ENCODE peak calls at places on chromosomes 5 and 9, in six cellular contexts. One of them, this sample, is unnamed.

GRCh38 chr5:90740244-90740799 is 181.7 kb downstream of the ADGRV1 start:
- DNase-seq in GM23338: peak
- DNase-seq in transverse colon: no peak
- DNase-seq in colonic mucosa: no peak
- DNase-seq in A549: no peak
- DNase-seq in esophagus squamous epithelium: no peak
- DNase-seq in this sample: no peak

GRCh38 chr9:98369896-98370295 is 114.4 kb upstream of the TBC1D2 start:
- DNase-seq in transverse colon: no peak
- DNase-seq in GM23338: no peak
- DNase-seq in esophagus squamous epithelium: no peak
- DNase-seq in colonic mucosa: no peak
- DNase-seq in A549: no peak
- DNase-seq in this sample: no peak

GRCh38 chr5:73673161-73673591 is 47.2 kb downstream of the ARHGEF28 start:
- DNase-seq in colonic mucosa: no peak
- DNase-seq in esophagus squamous epithelium: no peak
- DNase-seq in A549: peak
- DNase-seq in GM23338: no peak
- DNase-seq in transverse colon: no peak
- DNase-seq in this sample: no peak

GRCh38 chr5:1316588-1316902 is 21.7 kb upstream of the TERT start:
- DNase-seq in GM23338: no peak
- DNase-seq in A549: no peak
- DNase-seq in colonic mucosa: no peak
- DNase-seq in transverse colon: no peak
- DNase-seq in esophagus squamous epithelium: no peak
- DNase-seq in this sample: no peak

GRCh38 chr5:66843065-66843464 is 246.9 kb downstream of the MAST4 start:
- DNase-seq in transverse colon: no peak
- DNase-seq in A549: no peak
- DNase-seq in GM23338: no peak
- DNase-seq in colonic mucosa: no peak
- DNase-seq in esophagus squamous epithelium: no peak
- DNase-seq in this sample: no peak

GRCh38 chr5:75611324-75612210 is at the start of gene ANKDD1B:
- DNase-seq in GM23338: peak
- DNase-seq in esophagus squamous epithelium: no peak
- DNase-seq in A549: peak
- DNase-seq in transverse colon: peak
- DNase-seq in colonic mucosa: peak
- DNase-seq in this sample: peak

GRCh38 chr5:20113031-20113685 is 125.2 kb upstream of the CDH18 start:
- DNase-seq in esophagus squamous epithelium: no peak
- DNase-seq in GM23338: no peak
- DNase-seq in A549: no peak
- DNase-seq in colonic mucosa: no peak
- DNase-seq in transverse colon: no peak
- DNase-seq in this sample: no peak

GRCh38 chr5:166672431-166672830 is 1619.0 kb upstream of the WWC1 start:
- DNase-seq in esophagus squamous epithelium: no peak
- DNase-seq in GM23338: no peak
- DNase-seq in transverse colon: no peak
- DNase-seq in A549: no peak
- DNase-seq in colonic mucosa: no peak
- DNase-seq in this sample: no peak

GRCh38 chr5:37189355-37189754 is 59.8 kb downstream of the CPLANE1 start:
- DNase-seq in esophagus squamous epithelium: no peak
- DNase-seq in GM23338: no peak
- DNase-seq in colonic mucosa: no peak
- DNase-seq in A549: no peak
- DNase-seq in transverse colon: no peak
- DNase-seq in this sample: no peak

GRCh38 chr5:43775000-43775399 is 172.0 kb downstream of the NNT start:
- DNase-seq in transverse colon: no peak
- DNase-seq in colonic mucosa: no peak
- DNase-seq in A549: no peak
- DNase-seq in GM23338: no peak
- DNase-seq in esophagus squamous epithelium: no peak
- DNase-seq in this sample: no peak

GRCh38 chr5:43771611-43772031 is 168.6 kb downstream of the NNT start:
- DNase-seq in esophagus squamous epithelium: no peak
- DNase-seq in colonic mucosa: no peak
- DNase-seq in A549: no peak
- DNase-seq in transverse colon: no peak
- DNase-seq in GM23338: no peak
- DNase-seq in this sample: no peak

GRCh38 chr5:43772601-43773031 is 169.6 kb downstream of the NNT start:
- DNase-seq in A549: peak
- DNase-seq in esophagus squamous epithelium: no peak
- DNase-seq in transverse colon: no peak
- DNase-seq in colonic mucosa: no peak
- DNase-seq in GM23338: no peak
- DNase-seq in this sample: no peak

GRCh38 chr5:43769576-43770352 is 166.8 kb downstream of the NNT start:
- DNase-seq in transverse colon: no peak
- DNase-seq in GM23338: no peak
- DNase-seq in A549: peak
- DNase-seq in colonic mucosa: no peak
- DNase-seq in esophagus squamous epithelium: no peak
- DNase-seq in this sample: peak

DNA sequence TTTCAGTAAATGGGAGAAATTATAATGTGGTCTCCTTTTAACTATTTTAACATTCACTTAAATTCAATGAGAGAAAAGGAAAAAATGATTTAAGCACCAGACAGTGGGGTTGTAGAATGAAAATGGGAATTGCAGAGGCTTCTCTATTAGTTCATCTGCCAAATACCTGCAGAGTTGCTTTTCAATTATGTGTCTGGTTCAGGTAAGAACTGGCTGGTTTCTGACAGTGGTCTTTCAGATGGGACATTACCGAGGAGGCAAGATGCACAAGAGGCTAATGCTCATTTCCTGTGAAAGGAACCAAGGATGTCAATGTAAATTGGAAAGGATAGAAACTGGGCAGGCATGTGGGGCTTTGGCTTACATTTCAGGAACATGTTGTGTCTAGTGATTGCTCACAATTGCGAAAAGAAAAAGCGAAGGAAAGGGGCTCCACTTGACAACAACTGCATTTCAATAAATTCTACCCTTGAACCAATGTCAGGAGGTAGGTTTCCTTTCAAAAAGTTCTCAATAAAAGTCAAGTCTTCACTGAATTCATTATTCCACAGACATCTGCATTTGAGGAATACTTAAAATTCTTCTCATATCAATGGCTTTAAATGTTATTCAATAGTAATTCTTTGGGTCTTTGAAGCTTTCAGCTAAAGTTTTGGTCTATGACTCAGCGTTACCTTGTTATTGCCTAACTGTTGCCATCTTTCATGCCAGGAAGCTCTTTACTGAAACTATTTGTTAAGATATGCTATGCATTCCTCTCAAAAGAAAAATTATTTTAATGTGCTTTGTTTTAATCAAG is 170.3 kb downstream of the NNT start:
- DNase-seq in GM23338: peak
- DNase-seq in colonic mucosa: no peak
- DNase-seq in esophagus squamous epithelium: no peak
- DNase-seq in transverse colon: no peak
- DNase-seq in A549: peak
- DNase-seq in this sample: no peak
- H3K27ac ChIP-seq in GM23338: peak
- H3K27ac ChIP-seq in colonic mucosa: no peak
- H3K27ac ChIP-seq in esophagus squamous epithelium: no peak
- H3K27ac ChIP-seq in transverse colon: no peak
- H3K27ac ChIP-seq in A549: peak
- H3K27ac ChIP-seq in this sample: no peak

GRCh38 chr5:134423376-134423775 is 11.7 kb upstream of the CDKN2AIPNL start:
- DNase-seq in colonic mucosa: no peak
- DNase-seq in transverse colon: no peak
- DNase-seq in A549: no peak
- DNase-seq in esophagus squamous epithelium: no peak
- DNase-seq in GM23338: no peak
- DNase-seq in this sample: no peak

GRCh38 chr5:134427540-134428041 is 15.9 kb upstream of the CDKN2AIPNL start:
- DNase-seq in esophagus squamous epithelium: no peak
- DNase-seq in GM23338: peak
- DNase-seq in A549: no peak
- DNase-seq in transverse colon: no peak
- DNase-seq in colonic mucosa: no peak
- DNase-seq in this sample: no peak

GRCh38 chr5:134430001-134430569 is 18.4 kb upstream of the CDKN2AIPNL start:
- DNase-seq in colonic mucosa: no peak
- DNase-seq in transverse colon: no peak
- DNase-seq in A549: no peak
- DNase-seq in GM23338: peak
- DNase-seq in esophagus squamous epithelium: no peak
- DNase-seq in this sample: no peak

GRCh38 chr5:134422791-134423365 is 11.2 kb upstream of the CDKN2AIPNL start:
- DNase-seq in GM23338: no peak
- DNase-seq in colonic mucosa: no peak
- DNase-seq in A549: no peak
- DNase-seq in transverse colon: no peak
- DNase-seq in esophagus squamous epithelium: no peak
- DNase-seq in this sample: no peak

GRCh38 chr5:134426362-134426761 is 14.7 kb upstream of the CDKN2AIPNL start:
- DNase-seq in A549: no peak
- DNase-seq in esophagus squamous epithelium: no peak
- DNase-seq in colonic mucosa: no peak
- DNase-seq in GM23338: no peak
- DNase-seq in transverse colon: no peak
- DNase-seq in this sample: no peak
- TF ChIP-seq CTCF in A549: no peak
- TF ChIP-seq CTCF in esophagus squamous epithelium: no peak
- TF ChIP-seq CTCF in colonic mucosa: no peak
- TF ChIP-seq CTCF in GM23338: no peak
- TF ChIP-seq CTCF in transverse colon: no peak
- TF ChIP-seq CTCF in this sample: no peak

GRCh38 chr5:157561105-157561504 is 14.5 kb downstream of the ADAM19 start:
- DNase-seq in A549: no peak
- DNase-seq in esophagus squamous epithelium: no peak
- DNase-seq in colonic mucosa: no peak
- DNase-seq in transverse colon: no peak
- DNase-seq in GM23338: no peak
- DNase-seq in this sample: no peak

GRCh38 chr5:157564149-157564711 is 11.3 kb downstream of the ADAM19 start:
- DNase-seq in transverse colon: no peak
- DNase-seq in A549: no peak
- DNase-seq in colonic mucosa: no peak
- DNase-seq in esophagus squamous epithelium: no peak
- DNase-seq in GM23338: no peak
- DNase-seq in this sample: no peak

GRCh38 chr5:157562111-157562581 is 13.4 kb downstream of the ADAM19 start:
- DNase-seq in GM23338: peak
- DNase-seq in esophagus squamous epithelium: no peak
- DNase-seq in transverse colon: no peak
- DNase-seq in A549: no peak
- DNase-seq in colonic mucosa: no peak
- DNase-seq in this sample: no peak

GRCh38 chr5:157560560-157560959 is 15.0 kb downstream of the ADAM19 start:
- DNase-seq in GM23338: no peak
- DNase-seq in A549: no peak
- DNase-seq in esophagus squamous epithelium: no peak
- DNase-seq in transverse colon: no peak
- DNase-seq in colonic mucosa: no peak
- DNase-seq in this sample: no peak

DNA sequence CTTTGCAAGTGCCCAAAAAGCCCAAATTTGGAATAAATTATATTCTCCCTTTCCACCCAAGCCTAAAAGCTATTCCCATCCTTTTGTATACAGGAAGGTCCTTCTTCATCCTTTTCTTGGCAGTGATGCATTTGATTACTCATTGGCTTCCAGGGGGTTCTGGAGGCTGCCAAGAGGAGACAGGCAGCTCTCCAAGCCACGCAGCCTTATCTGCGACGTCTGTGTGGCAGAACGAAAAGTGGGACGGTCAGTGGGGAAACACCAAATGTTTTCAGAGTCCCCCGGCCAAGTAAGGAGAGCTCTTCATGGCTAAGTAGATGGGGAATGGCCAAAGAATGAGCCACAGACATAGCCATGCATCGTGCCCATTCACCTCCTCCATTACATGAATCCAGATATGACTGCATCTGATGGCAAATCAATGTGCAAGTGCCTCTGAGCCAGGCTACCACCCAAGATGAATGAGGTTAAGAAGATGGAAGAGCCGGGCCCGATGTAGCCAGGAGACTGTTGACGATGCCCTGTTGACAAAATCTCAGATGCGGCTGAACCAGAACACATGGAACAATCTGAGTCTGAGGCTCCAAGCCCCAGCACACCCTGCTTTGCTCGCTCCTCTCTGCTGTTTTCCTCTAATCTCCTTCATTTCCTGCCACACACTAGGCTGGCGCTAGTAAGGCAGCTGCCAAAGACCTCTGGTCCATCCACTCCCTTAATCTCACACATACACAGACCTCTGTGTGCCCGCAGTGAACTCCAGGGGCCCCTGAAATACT is 12.0 kb downstream of the ADAM19 start:
- DNase-seq in transverse colon: no peak
- DNase-seq in esophagus squamous epithelium: no peak
- DNase-seq in colonic mucosa: no peak
- DNase-seq in A549: no peak
- DNase-seq in GM23338: no peak
- DNase-seq in this sample: peak
- H3K27ac ChIP-seq in transverse colon: peak
- H3K27ac ChIP-seq in esophagus squamous epithelium: peak
- H3K27ac ChIP-seq in colonic mucosa: peak
- H3K27ac ChIP-seq in A549: no peak
- H3K27ac ChIP-seq in GM23338: no peak
- H3K27ac ChIP-seq in this sample: no peak

GRCh38 chr9:131037336-131038255 is 28.6 kb downstream of the LAMC3 start:
- DNase-seq in A549: no peak
- DNase-seq in GM23338: no peak
- DNase-seq in colonic mucosa: no peak
- DNase-seq in transverse colon: no peak
- DNase-seq in esophagus squamous epithelium: no peak
- DNase-seq in this sample: no peak
- TF ChIP-seq CTCF in A549: no peak
- TF ChIP-seq CTCF in GM23338: no peak
- TF ChIP-seq CTCF in colonic mucosa: no peak
- TF ChIP-seq CTCF in transverse colon: no peak
- TF ChIP-seq CTCF in esophagus squamous epithelium: no peak
- TF ChIP-seq CTCF in this sample: no peak

DNA sequence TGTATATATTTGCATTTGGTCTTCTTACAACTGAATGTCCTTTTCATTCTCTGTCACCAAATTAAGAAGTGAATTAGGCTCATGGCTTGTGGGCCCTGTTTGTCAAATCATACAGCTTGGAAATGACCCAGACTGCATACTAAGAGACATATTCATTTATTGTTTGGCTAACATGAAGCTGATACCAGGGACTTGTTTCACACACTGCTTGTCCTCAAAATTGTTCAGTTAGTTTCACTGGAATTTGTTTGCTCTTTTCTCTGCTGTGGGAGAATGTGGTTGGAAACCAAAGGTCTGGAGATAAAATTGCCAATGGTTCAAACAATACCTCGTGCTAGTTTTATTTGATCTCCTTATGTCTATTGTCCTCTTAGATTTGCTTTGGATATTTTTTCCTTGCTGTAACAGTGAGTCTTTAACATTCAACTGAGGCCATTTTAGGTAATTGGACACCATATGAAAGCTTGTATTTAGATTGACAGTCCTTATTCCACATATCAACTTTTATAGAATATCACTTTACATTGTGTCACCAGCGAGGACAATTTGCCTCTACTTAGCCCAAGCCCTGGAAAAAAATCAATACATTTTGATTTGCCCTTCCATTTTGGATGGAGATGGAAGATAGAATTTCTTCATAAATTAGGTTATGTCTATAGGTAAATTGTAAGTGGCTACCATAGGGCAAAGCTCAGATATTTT is 144.3 kb upstream of the MTAP start:
- DNase-seq in esophagus squamous epithelium: no peak
- DNase-seq in A549: no peak
- DNase-seq in colonic mucosa: no peak
- DNase-seq in transverse colon: no peak
- DNase-seq in GM23338: no peak
- DNase-seq in this sample: no peak
- H3K27ac ChIP-seq in esophagus squamous epithelium: no peak
- H3K27ac ChIP-seq in A549: no peak
- H3K27ac ChIP-seq in colonic mucosa: no peak
- H3K27ac ChIP-seq in transverse colon: no peak
- H3K27ac ChIP-seq in GM23338: no peak
- H3K27ac ChIP-seq in this sample: no peak